ENCODE peak calls at places on chromosomes 3 and 15, in seven cellular contexts. U, C, R, Y, D, X and M are unnamed samples.

GRCh38 chr3:134337511-134338200 is 36.6 kb downstream of the AMOTL2 start:
- DNase-seq in U (no peak), D (no peak), R (no peak), Y (no peak), C (no peak), X (no peak), M (no peak)

GRCh38 chr3:24475945-24476344 is 18.7 kb downstream of the THRB start:
- DNase-seq in U (no peak), Y (no peak), C (no peak), D (no peak), X (no peak), R (no peak), M (no peak)

GRCh38 chr3:53807117-53807521 is 39.1 kb downstream of the CHDH start:
- DNase-seq in C (no peak), U (peak; percentile 58), R (no peak), X (no peak), Y (no peak), D (no peak), M (no peak)

GRCh38 chr15:90016721-90017120 is 15.6 kb downstream of the ZNF710 start:
- DNase-seq in C (no peak), R (no peak), U (no peak), X (no peak), Y (no peak), D (no peak), M (no peak)

GRCh38 chr15:90664650-90665287 is 52.4 kb upstream of the BLM start:
- DNase-seq in U (peak; percentile 79), Y (no peak), D (peak; percentile 40), X (no peak), R (no peak), C (peak; percentile 60), M (peak; percentile 47)

GRCh38 chr3:53030864-53031445 is 14.9 kb downstream of the SFMBT1 start:
- DNase-seq in Y (no peak), X (no peak), C (no peak), R (no peak), D (no peak), U (no peak), M (peak; percentile 68)

GRCh38 chr3:171565671-171566070 is 105.5 kb upstream of the TNIK start:
- DNase-seq in U (no peak), Y (no peak), C (no peak), X (no peak), R (no peak), D (no peak), M (no peak)

GRCh38 chr3:37163262-37164020 is 10.9 kb downstream of the LRRFIP2 start:
- DNase-seq in Y (no peak), X (no peak), D (no peak), C (no peak), R (no peak), U (no peak), M (no peak)

GRCh38 chr3:149162007-149162406 is 32.6 kb downstream of the HPS3 start:
- DNase-seq in D (no peak), C (no peak), X (no peak), Y (no peak), R (peak; percentile 47), U (no peak), M (no peak)

GRCh38 chr3:72591522-72592421 is 256.5 kb downstream of the SHQ1 start:
- DNase-seq in C (peak; percentile 65), R (peak; percentile 14), D (peak; percentile 43), Y (peak; percentile 73), U (no peak), X (no peak), M (peak; percentile 30)

GRCh38 chr3:171321959-171322358 is 138.2 kb downstream of the TNIK start:
- DNase-seq in X (no peak), Y (no peak), R (no peak), D (no peak), U (no peak), C (no peak), M (no peak)

GRCh38 chr3:108008931-108009635 is 81.7 kb downstream of the CD47 start:
- DNase-seq in R (no peak), U (no peak), D (no peak), X (no peak), Y (peak; percentile 61), C (no peak), M (no peak)

GRCh38 chr3:150059729-150060128 is 89.0 kb upstream of the PFN2 start:
- DNase-seq in R (no peak), X (no peak), D (no peak), Y (no peak), U (no peak), C (no peak), M (no peak)

GRCh38 chr3:111324142-111324541 is 217.9 kb upstream of the CD96 start:
- DNase-seq in Y (no peak), R (no peak), X (no peak), D (no peak), C (no peak), U (no peak), M (no peak)

GRCh38 chr15:92669432-92669831 is 13.9 kb upstream of the FAM174B start:
- DNase-seq in U (no peak), X (no peak), C (no peak), Y (no peak), D (no peak), R (no peak), M (no peak)

GRCh38 chr3:23395115-23395514 is 192.0 kb downstream of the UBE2E2 start:
- DNase-seq in R (no peak), X (no peak), U (no peak), C (no peak), D (no peak), Y (no peak), M (no peak)

GRCh38 chr3:169710619-169711018 is 47.1 kb upstream of the MECOM start:
- DNase-seq in Y (no peak), X (no peak), U (no peak), R (no peak), D (no peak), C (no peak), M (no peak)

GRCh38 chr3:105409364-105409763 is 42.7 kb downstream of the ALCAM start:
- DNase-seq in U (no peak), D (no peak), C (no peak), R (no peak), X (no peak), Y (no peak), M (no peak)

GRCh38 chr15:97875513-97876285 is 84.8 kb upstream of the ARRDC4 start:
- DNase-seq in D (no peak), Y (no peak), X (peak; percentile 34), U (peak; percentile 81), R (no peak), C (peak; percentile 84), M (peak; percentile 28)

GRCh38 chr15:57946491-57947048 is 118.9 kb downstream of the ALDH1A2 start:
- DNase-seq in U (no peak), R (no peak), X (no peak), Y (no peak), C (no peak), D (no peak), M (no peak)

DNA sequence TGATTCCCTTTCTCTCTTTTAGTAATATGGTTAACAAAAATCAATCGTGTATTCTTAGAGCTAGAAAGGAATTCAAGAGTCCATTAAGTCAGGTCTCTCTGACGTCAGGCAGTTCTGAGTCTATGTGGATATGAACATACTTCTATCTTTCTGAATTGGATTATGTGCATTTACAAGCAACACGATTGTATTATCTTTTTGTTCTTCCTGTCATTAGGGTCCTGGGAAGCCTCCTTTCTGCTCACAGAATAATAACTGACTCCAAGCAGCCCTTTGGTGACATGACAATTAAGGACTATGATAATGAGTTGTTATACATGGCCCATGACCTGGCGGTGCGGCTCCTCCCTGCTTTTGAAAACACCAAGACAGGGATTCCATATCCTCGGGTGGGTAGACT is 14.0 kb downstream of the EDEM1 start:
- DNase-seq in R (no peak), C (no peak), Y (no peak), X (no peak), U (no peak), D (no peak), M (no peak)
- H3K36me3 ChIP-seq in R (no peaks in the 10 kb centered on the region), C (peaks cover 72% of the 10 kb centered on the region), Y (peaks cover 3% of the 10 kb centered on the region), X (peaks cover 28% of the 10 kb centered on the region), U (peaks cover 84% of the 10 kb centered on the region), D (no peaks in the 10 kb centered on the region), M (peaks cover 16% of the 10 kb centered on the region)

GRCh38 chr3:81068546-81068945 is 692.9 kb downstream of the GBE1 start:
- DNase-seq in X (no peak), C (no peak), D (no peak), R (no peak), U (no peak), Y (no peak), M (no peak)

GRCh38 chr3:81072591-81072990 is 688.9 kb downstream of the GBE1 start:
- DNase-seq in X (no peak), U (no peak), C (no peak), R (no peak), D (no peak), Y (no peak), M (no peak)
- H3K36me3 ChIP-seq in X (no peaks in the 10 kb centered on the region), U (no peaks in the 10 kb centered on the region), C (no peaks in the 10 kb centered on the region), R (no peaks in the 10 kb centered on the region), D (no peaks in the 10 kb centered on the region), Y (no peaks in the 10 kb centered on the region), M (no peaks in the 10 kb centered on the region)

GRCh38 chr3:33067484-33067883 is 29.5 kb downstream of the GLB1 start:
- DNase-seq in U (no peak), R (no peak), X (peak; percentile 12), C (peak; percentile 67), D (no peak), Y (no peak), M (no peak)

GRCh38 chr3:33063651-33064051 is 33.3 kb downstream of the GLB1 start:
- DNase-seq in Y (no peak), R (no peak), C (no peak), D (no peak), U (no peak), X (no peak), M (no peak)

GRCh38 chr3:33061782-33062181 is 35.2 kb downstream of the GLB1 start:
- DNase-seq in U (no peak), C (no peak), X (no peak), R (no peak), Y (no peak), D (no peak), M (no peak)

GRCh38 chr3:33062814-33063346 is 34.1 kb downstream of the GLB1 start:
- DNase-seq in U (no peak), R (no peak), Y (no peak), X (no peak), C (no peak), D (no peak), M (no peak)

DNA sequence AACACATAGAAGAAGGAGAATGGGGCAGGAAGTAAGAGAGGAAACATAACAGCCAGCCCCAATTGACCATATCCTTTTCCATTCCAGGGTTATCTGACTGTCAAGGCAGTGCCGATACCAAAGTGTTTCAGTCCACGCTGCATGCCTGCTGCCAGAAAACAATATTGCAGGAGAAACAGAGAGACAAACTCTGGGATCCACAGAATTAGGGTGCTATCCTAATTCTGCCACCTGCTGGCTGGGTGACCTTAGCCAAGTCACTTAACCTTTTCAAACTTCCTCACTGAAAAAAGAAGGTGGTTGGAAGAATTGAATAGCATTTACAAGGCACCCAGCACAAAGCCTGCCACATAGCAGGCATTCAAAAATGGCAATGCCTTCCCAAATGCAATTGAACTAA is 32.0 kb downstream of the GLB1 start:
- DNase-seq in U (no peak), Y (no peak), C (peak; percentile 50), X (no peak), D (no peak), R (no peak), M (no peak)
- H3K36me3 ChIP-seq in U (peaks cover 86% of the 10 kb centered on the region), Y (no peaks in the 10 kb centered on the region), C (peaks cover 59% of the 10 kb centered on the region), X (no peaks in the 10 kb centered on the region), D (no peaks in the 10 kb centered on the region), R (no peaks in the 10 kb centered on the region), M (no peaks in the 10 kb centered on the region)

DNA sequence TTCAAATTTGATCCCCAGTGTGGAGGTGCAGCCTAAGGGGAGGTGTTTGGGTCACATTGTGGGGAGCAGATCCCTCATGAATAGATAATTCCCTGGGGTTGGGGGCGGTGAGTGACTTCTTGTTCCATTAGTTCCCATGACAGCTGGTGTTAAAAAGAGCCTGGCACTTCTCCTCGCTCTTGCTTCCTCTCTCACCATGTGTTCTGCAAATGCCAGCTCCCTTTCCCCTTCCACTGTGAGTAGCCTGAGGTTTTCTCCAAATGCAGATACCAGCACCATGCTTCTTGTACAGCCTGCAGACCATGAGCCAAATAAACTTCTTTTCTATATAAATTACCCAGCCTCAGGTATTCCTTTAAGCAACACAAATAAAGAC is 23.1 kb downstream of the RIOX2 start:
- DNase-seq in R (no peak), Y (no peak), C (no peak), D (no peak), X (no peak), U (no peak), M (no peak)
- H3K36me3 ChIP-seq in R (no peaks in the 10 kb centered on the region), Y (no peaks in the 10 kb centered on the region), C (peaks cover 82% of the 10 kb centered on the region), D (no peaks in the 10 kb centered on the region), X (peaks cover 58% of the 10 kb centered on the region), U (peaks cover 77% of the 10 kb centered on the region), M (no peaks in the 10 kb centered on the region)